ENCODE peak calls at places on chromosomes 3 and 15, in five cellular contexts. L is right lobe of liver, O is HCT116, B is A549, K is heart left ventricle. T is an unnamed sample.
A peak's percentile ranks its signal among the peaks of the same experiment; 100 is the strongest.

GRCh38 chr15:74390552-74391288 is 23.3 kb upstream of the CYP11A1 start:
- ATAC-seq in L (no peak), O (no peak), B (no peak), K (no peak), T (no peak)

GRCh38 chr3:191066669-191067068 is 132.4 kb upstream of the OSTN start:
- ATAC-seq in L (no peak), O (no peak), B (peak; percentile 62), K (no peak), T (no peak)

GRCh38 chr3:189167027-189167766 is 4.6 kb upstream of the TPRG1 start:
- ATAC-seq in L (no peak), O (peak; percentile 99), B (no peak), K (no peak), T (no peak)

GRCh38 chr3:6125520-6125919 is 735.4 kb upstream of the GRM7 start:
- ATAC-seq in L (peak; percentile 100), O (no peak), B (no peak), K (no peak), T (no peak)

GRCh38 chr3:38528457-38528856 is 32.3 kb downstream of the EXOG start:
- ATAC-seq in L (no peak), O (peak; percentile 78), B (no peak), K (peak; percentile 5), T (no peak)

GRCh38 chr3:16994842-16995535 is 110.2 kb downstream of the PLCL2 start:
- ATAC-seq in L (peak; percentile 42), O (no peak), B (peak; percentile 72), K (peak; percentile 41), T (no peak)

GRCh38 chr3:178206554-178206953 is 329.7 kb upstream of the KCNMB2 start:
- ATAC-seq in L (no peak), O (no peak), B (no peak), K (no peak), T (no peak)

GRCh38 chr3:189355115-189355480 is 183.3 kb downstream of the TPRG1 start:
- ATAC-seq in L (no peak), O (peak; percentile 4), B (peak; percentile 54), K (no peak), T (no peak)

GRCh38 chr3:32470362-32470761 is 32.3 kb downstream of the CMTM6 start:
- ATAC-seq in L (no peak), O (peak; percentile 41), B (no peak), K (no peak), T (no peak)

GRCh38 chr3:138608322-138609214 is at the start of gene FAIM:
- ATAC-seq in L (peak; percentile 86), O (peak; percentile 87), B (peak; percentile 89), K (peak; percentile 88), T (peak; percentile 82)
- TF ChIP-seq POLR2A in L (peak; percentile 51), O (no peak), B (peak; percentile 29), K (no peak), T (no peak)

DNA sequence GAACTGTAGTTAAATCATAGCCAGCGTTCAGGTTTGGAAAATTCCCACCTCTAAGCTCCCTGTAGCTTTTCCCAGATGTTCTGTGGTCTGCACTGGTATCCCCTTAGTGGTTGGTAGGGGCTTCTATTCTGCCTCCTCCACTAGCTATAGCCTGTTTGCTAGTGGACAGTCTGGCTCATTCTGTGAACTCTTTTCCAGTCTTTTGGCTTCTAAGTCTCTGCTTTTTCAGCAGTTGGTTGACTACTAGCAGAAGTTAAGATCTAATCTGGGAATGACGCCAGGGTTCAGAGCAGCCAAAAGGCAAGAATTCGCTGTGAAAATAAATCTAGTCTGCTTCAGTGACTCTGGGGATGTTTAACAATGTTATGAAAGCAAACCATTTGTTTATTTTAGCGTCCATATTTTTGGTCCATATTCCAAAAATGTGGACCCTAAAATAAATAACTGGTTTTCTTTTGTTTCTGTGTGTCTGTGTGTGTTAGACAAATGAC is 73.7 kb upstream of the WDR72 start:
- ATAC-seq in L (peak; percentile 40), O (no peak), B (peak; percentile 44), K (peak; percentile 44), T (peak; percentile 25)
- TF ChIP-seq POLR2A in L (no peak), O (no peak), B (no peak), K (no peak), T (no peak)

GRCh38 chr3:143127801-143128200 is 8.2 kb downstream of the CHST2 start:
- ATAC-seq in L (no peak), O (no peak), B (no peak), K (no peak), T (no peak)
- TF ChIP-seq POLR2A in L (no peak), O (no peak), B (no peak), K (no peak), T (no peak)

GRCh38 chr15:101115887-101116680 is 135.8 kb downstream of the CHSY1 start:
- ATAC-seq in L (no peak), O (no peak), B (no peak), K (peak; percentile 81), T (peak; percentile 38)
- TF ChIP-seq POLR2A in L (no peak), O (no peak), B (no peak), K (no peak), T (no peak)